ENCODE peak calls at places on chromosomes 1 and 21, in nine cellular contexts. T is transverse colon, C is uterus, E is esophagus squamous epithelium, F is testis, K is A549, W is IMR-90, M is heart left ventricle, R is stomach. D is an unnamed sample. For H3K4me1, the result is how much of the 10 kb centered on the place peaks cover.

GRCh38 chr1:2580691-2581090 is 5.9 kb upstream of the PRXL2B start:
- DNase-seq in W (no peak), K (no peak), C (no peak), E (no peak), F (no peak), M (no peak), T (no peak), R (no peak), D (peak)

GRCh38 chr1:55478742-55479141 is 263.6 kb upstream of the USP24 start:
- DNase-seq in M (no peak), K (no peak), C (no peak), W (peak), E (no peak), F (no peak), R (no peak), T (no peak), D (no peak)

GRCh38 chr1:226637147-226637935 is 88.8 kb downstream of the STUM start:
- DNase-seq in R (no peak), K (no peak), E (no peak), W (no peak), M (peak), T (peak), F (peak), C (peak), D (peak)

GRCh38 chr1:29123871-29124365 is at the start of gene TMEM200B:
- DNase-seq in F (peak), T (no peak), K (no peak), R (no peak), C (peak), E (no peak), W (no peak), M (peak), D (no peak)

GRCh38 chr1:111032295-111032897 is 68.7 kb upstream of the LRIF1 start:
- DNase-seq in W (peak), T (peak), C (no peak), M (no peak), E (no peak), F (peak), R (no peak), K (peak), D (no peak)

GRCh38 chr1:31407029-31407626 is 5.9 kb upstream of the SERINC2 start:
- DNase-seq in F (no peak), R (no peak), W (no peak), T (no peak), M (no peak), C (no peak), E (no peak), K (no peak), D (no peak)

GRCh38 chr1:230191079-230191478 is 124.0 kb downstream of the GALNT2 start:
- DNase-seq in M (peak), T (peak), C (peak), E (no peak), W (peak), K (no peak), F (peak), R (peak), D (no peak)

GRCh38 chr21:40681164-40681859 is 165.6 kb downstream of the DSCAM start:
- DNase-seq in M (no peak), R (no peak), T (no peak), F (no peak), E (no peak), W (no peak), K (no peak), C (no peak), D (no peak)

GRCh38 chr1:27367160-27367650 is 444 bp upstream of the MAP3K6 start:
- DNase-seq in E (no peak), F (no peak), T (no peak), C (no peak), K (no peak), W (no peak), R (no peak), M (no peak), D (no peak)

GRCh38 chr1:55213885-55214213 is 1.3 kb downstream of the USP24 start:
- DNase-seq in E (no peak), K (no peak), R (no peak), C (no peak), T (no peak), M (no peak), F (no peak), W (no peak), D (peak)

GRCh38 chr1:93503816-93504215 is 55.9 kb downstream of the FNBP1L start:
- DNase-seq in T (no peak), C (no peak), K (no peak), W (no peak), M (no peak), F (no peak), E (no peak), R (no peak), D (no peak)

GRCh38 chr1:214178102-214178501 is 102.9 kb upstream of the SMYD2 start:
- DNase-seq in K (no peak), R (no peak), C (no peak), E (no peak), T (no peak), F (no peak), M (no peak), W (no peak), D (no peak)

GRCh38 chr1:82778612-82779011 is 977.9 kb downstream of the ADGRL2 start:
- DNase-seq in M (no peak), E (no peak), C (no peak), K (no peak), W (no peak), T (no peak), R (no peak), F (peak), D (no peak)

GRCh38 chr1:83827731-83828130 is 171.2 kb downstream of the TTLL7 start:
- DNase-seq in F (peak), E (no peak), M (no peak), W (no peak), T (no peak), C (no peak), K (no peak), R (no peak), D (no peak)

GRCh38 chr1:156886583-156887302 is 6.8 kb upstream of the PEAR1 start:
- DNase-seq in T (no peak), K (no peak), F (no peak), W (no peak), E (no peak), C (no peak), R (no peak), M (no peak), D (no peak)

GRCh38 chr1:226763741-226764264 is 24.7 kb upstream of the ITPKB start:
- DNase-seq in C (peak), T (no peak), K (peak), R (no peak), M (no peak), W (peak), E (no peak), F (no peak), D (no peak)

GRCh38 chr1:157773723-157774350 is 3.1 kb downstream of the FCRL2 start:
- DNase-seq in M (no peak), T (peak), W (no peak), E (no peak), C (no peak), K (no peak), R (no peak), F (no peak), D (no peak)

GRCh38 chr21:46064870-46065214 is 33.1 kb upstream of the COL6A2 start:
- DNase-seq in R (no peak), K (no peak), C (peak), M (no peak), T (no peak), E (no peak), W (no peak), F (no peak), D (no peak)

GRCh38 chr1:10901091-10901893 is 104.8 kb upstream of the CASZ1 start:
- DNase-seq in T (peak), W (no peak), F (no peak), M (no peak), C (no peak), E (no peak), R (peak), K (no peak), D (peak)

GRCh38 chr1:16189921-16190499 is 22.4 kb downstream of the ARHGEF19 start:
- DNase-seq in R (no peak), W (no peak), F (peak), C (no peak), K (no peak), E (no peak), T (no peak), M (no peak), D (no peak)

GRCh38 chr1:165222580-165222979 is 133.9 kb downstream of the LMX1A start:
- DNase-seq in F (no peak), T (no peak), M (no peak), W (no peak), E (no peak), R (no peak), K (no peak), C (no peak), D (no peak)

GRCh38 chr1:65148548-65149390 is 766 bp downstream of the AK4 start:
- DNase-seq in W (peak), C (peak), T (peak), E (no peak), K (peak), R (no peak), M (peak), F (peak), D (peak)

GRCh38 chr1:85244271-85245053 is 15.0 kb downstream of the C1orf52 start:
- DNase-seq in K (no peak), M (no peak), W (peak), R (no peak), E (no peak), T (no peak), C (peak), F (no peak), D (no peak)

GRCh38 chr1:31239653-31240241 is at the start of gene NKAIN1:
- DNase-seq in M (no peak), C (no peak), R (no peak), W (peak), T (no peak), F (no peak), K (no peak), E (no peak), D (no peak)

GRCh38 chr1:2528966-2529750 is 905 bp downstream of the HES5 start:
- DNase-seq in M (peak), W (no peak), C (no peak), F (peak), E (no peak), T (peak), R (no peak), K (no peak), D (no peak)

GRCh38 chr1:206503591-206504362 is 3.6 kb upstream of the RASSF5 start:
- DNase-seq in W (peak), C (peak), R (no peak), T (peak), F (no peak), K (no peak), M (peak), E (no peak), D (peak)

GRCh38 chr1:201491896-201492511 is 14.9 kb downstream of the CSRP1 start:
- DNase-seq in W (no peak), T (no peak), F (no peak), E (no peak), R (no peak), M (peak), K (no peak), C (no peak), D (peak)

DNA sequence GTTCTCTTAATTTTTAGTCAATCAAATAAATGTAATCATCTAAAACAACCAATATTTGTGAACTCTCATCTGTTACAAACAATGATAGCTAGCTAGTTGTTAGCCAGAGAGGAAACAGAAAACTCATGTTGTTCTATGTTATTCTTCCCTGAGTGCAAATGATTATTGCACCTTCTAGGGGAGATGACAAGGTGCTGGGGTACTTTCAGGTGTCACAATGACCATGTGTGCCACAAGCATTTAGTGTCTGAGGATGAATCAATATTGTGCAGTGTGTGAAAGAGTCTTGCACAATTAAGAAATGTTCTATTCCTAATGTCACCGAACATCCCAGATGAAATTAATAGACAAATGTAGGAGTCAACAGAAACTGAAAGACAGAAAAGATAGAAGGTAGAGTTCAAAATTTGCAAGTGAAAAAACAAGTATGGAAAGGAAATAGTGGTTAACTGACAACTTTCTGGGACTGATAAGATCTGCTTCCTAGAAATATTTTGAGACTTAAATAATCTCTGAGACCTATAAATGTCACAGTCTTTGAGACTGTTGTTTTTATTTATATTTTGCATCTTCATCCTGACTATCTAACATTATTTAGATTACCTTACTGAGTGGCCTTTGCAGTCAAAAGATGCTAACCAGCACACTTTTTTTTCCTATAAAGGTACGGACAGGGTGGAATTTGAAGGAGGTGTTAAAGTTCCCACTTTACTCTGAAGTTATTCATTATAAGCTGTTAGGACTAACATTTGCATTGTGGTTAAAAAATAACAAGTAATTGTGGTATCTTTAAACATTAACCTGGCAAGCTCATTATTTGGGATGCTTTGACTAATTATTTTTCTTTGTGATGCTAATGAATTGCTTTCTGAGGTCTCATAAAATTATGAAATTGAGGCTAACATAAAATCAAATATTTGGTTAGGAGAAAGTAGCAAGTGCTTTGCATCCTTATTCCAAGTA is 21.6 kb upstream of the DPYD start:
- DNase-seq in F (no peak), W (no peak), C (no peak), M (no peak), E (no peak), T (no peak), R (no peak), K (no peak), D (no peak)
- H3K4me1 ChIP-seq in F (under half), W (under half), C (under half), M (under half), E (under half), T (under half), R (under half), K (under half), D (under half)

GRCh38 chr1:37994886-37995566 is 5.2 kb upstream of the SF3A3 start:
- DNase-seq in M (no peak), F (no peak), R (no peak), K (no peak), W (no peak), T (no peak), E (no peak), C (no peak), D (no peak)

GRCh38 chr1:37998913-37999433 is 6.3 kb downstream of the FHL3 start:
- DNase-seq in E (no peak), F (no peak), T (no peak), W (no peak), K (no peak), R (no peak), C (peak), M (no peak), D (no peak)

GRCh38 chr1:37998089-37998808 is 7.1 kb downstream of the FHL3 start:
- DNase-seq in R (no peak), M (no peak), W (no peak), C (no peak), E (no peak), K (no peak), F (no peak), T (no peak), D (no peak)

GRCh38 chr1:37997256-37998088 is 7.7 kb upstream of the SF3A3 start:
- DNase-seq in K (no peak), C (no peak), R (no peak), W (no peak), F (no peak), M (no peak), T (no peak), E (no peak), D (no peak)

GRCh38 chr1:37995773-37996379 is 6.1 kb upstream of the SF3A3 start:
- DNase-seq in K (no peak), R (peak), C (peak), W (peak), F (peak), T (peak), M (peak), E (peak), D (peak)
- TF ChIP-seq POLR2A in K (no peak), R (no peak), C (peak), W (no peak), F (no peak), T (no peak), M (peak), E (peak), D (no peak)

DNA sequence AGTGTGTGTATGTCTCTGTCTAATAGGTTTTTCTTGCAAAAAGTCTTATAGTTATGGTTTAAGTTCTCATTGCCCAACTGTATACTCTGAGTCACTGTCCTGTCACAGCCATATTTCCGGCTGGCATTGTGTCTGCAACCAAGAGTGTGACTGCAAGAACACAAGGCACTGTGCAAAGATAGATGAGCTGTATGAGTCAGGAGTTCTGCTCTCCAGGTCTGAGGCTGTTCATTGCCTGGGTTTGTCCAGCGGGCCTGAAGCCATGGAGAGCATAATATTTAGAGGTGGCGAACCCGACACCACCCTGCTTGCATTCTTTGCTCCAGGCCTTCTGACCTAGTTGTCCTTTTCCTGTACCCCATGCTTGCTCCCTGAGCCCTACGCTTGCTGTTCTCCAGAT is 50.9 kb upstream of the CNIH3 start:
- DNase-seq in M (no peak), C (no peak), F (no peak), W (peak), R (no peak), T (no peak), E (no peak), K (peak), D (no peak)
- H3K4me1 ChIP-seq in M (under half), C (under half), F (under half), W (under half), R (under half), T (under half), E (under half), K (under half), D (under half)

DNA sequence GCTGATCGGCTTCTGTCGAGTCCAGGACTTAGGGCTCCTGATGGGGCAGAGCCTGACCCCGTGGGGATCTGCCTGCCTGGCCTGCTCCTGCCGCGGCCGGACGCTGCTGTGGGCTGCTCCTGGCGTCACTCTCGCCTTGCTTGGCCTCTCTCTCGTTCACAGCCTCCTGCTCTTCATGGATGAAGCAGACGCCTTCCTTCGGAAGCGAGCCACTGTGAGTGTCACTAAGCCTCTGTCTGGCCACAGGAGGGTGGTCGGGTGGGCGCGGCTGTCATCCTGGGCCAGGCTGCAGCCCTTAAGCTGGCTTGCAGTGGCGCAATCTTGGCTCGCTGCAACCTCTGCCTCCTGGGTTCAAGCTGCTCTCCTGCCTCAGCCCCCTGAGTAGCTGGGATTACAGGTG is 16.1 kb downstream of the ATAD3B start:
- DNase-seq in T (no peak), W (no peak), E (no peak), C (no peak), R (no peak), F (no peak), K (no peak), M (no peak), D (no peak)
- TF ChIP-seq POLR2A in T (no peak), W (no peak), E (no peak), C (no peak), R (no peak), F (no peak), K (no peak), M (no peak), D (no peak)